ENCODE peak calls at places on chromosomes 13 and 19, in nine cellular contexts. D is fibroblast of pulmonary artery; T is CD8-positive, alpha-beta memory T cell; Q is WTC11; C is activated CD4-positive, alpha-beta T cell treated with anti-CD3 and anti-CD28 coated beads, Interleukin-2, amount 50 U/mL, for 24 hours; F is activated naive CD4-positive, alpha-beta T cell treated with anti-CD3 and anti-CD28 coated beads, Interleukin-2, amount 10 ng/mL, durations not matched to agents 7 days and 5 days; K is fibroblast of the conjunctiva; E is GM23248; I is stimulated activated CD4-positive, alpha-beta T cell treated with anti-CD3 and anti-CD28 coated beads, Interleukin-1b, Interleukin-23, amount 100 ng/mL, for 24 hours. V is an unnamed sample.

GRCh38 chr19:41064974-41065569 is 23.2 kb upstream of the CYP2A13 start:
- DNase-seq in Q (no peak), D (peak; percentile 46), K (peak; percentile 16), C (no peak), E (peak; percentile 34), T (no peak), I (no peak), F (no peak), V (no peak)

GRCh38 chr19:37699057-37699456 is 20.5 kb downstream of the ZNF607 start:
- DNase-seq in D (no peak), K (no peak), E (no peak), T (no peak), I (no peak), F (no peak), Q (no peak), C (no peak), V (no peak)

GRCh38 chr19:17079710-17080440 is 4.3 kb downstream of the MYO9B start:
- DNase-seq in F (peak; percentile 70), T (peak; percentile 51), Q (no peak), I (peak; percentile 65), K (peak; percentile 95), C (peak; percentile 53), E (peak; percentile 100), D (peak; percentile 98), V (peak; percentile 92)

GRCh38 chr13:67416047-67416925 is 186.2 kb upstream of the PCDH9 start:
- DNase-seq in C (no peak), I (no peak), E (peak; percentile 24), F (no peak), T (no peak), D (peak; percentile 63), Q (peak; percentile 79), K (peak; percentile 16), V (no peak)

GRCh38 chr13:77565635-77566034 is 30.1 kb downstream of the SCEL start:
- DNase-seq in T (no peak), Q (no peak), I (no peak), C (no peak), K (peak; percentile 14), D (peak; percentile 61), F (no peak), E (peak; percentile 65), V (peak; percentile 86)

GRCh38 chr19:27765397-27765796 is 1447.6 kb downstream of the UQCRFS1 start:
- DNase-seq in C (no peak), T (no peak), E (no peak), Q (no peak), F (no peak), D (no peak), I (no peak), K (no peak), V (no peak)

GRCh38 chr13:38430761-38431160 is 81.1 kb downstream of the UFM1 start:
- DNase-seq in K (no peak), C (no peak), I (no peak), D (no peak), F (no peak), T (no peak), E (peak; percentile 53), Q (no peak), V (no peak)

GRCh38 chr13:22278336-22278929 is 607.6 kb downstream of the FGF9 start:
- DNase-seq in K (no peak), E (peak; percentile 58), Q (peak; percentile 64), I (peak; percentile 52), D (no peak), C (peak; percentile 37), F (peak; percentile 74), T (peak; percentile 49), V (peak; percentile 45)

GRCh38 chr19:8208119-8208709 is 956 bp upstream of the CERS4 start:
- DNase-seq in E (no peak), C (no peak), T (no peak), K (no peak), F (peak; percentile 23), I (no peak), D (no peak), Q (peak; percentile 47), V (peak; percentile 83)

GRCh38 chr19:18274776-18275356 is 614 bp upstream of the IQCN start:
- DNase-seq in D (peak; percentile 87), T (no peak), Q (no peak), E (peak; percentile 96), F (no peak), I (no peak), C (no peak), K (peak; percentile 79), V (peak; percentile 78)

GRCh38 chr13:26985285-26985878 is 186.2 kb downstream of the USP12 start:
- DNase-seq in C (peak; percentile 27), E (peak; percentile 86), K (peak; percentile 73), Q (peak; percentile 64), T (peak; percentile 40), D (peak; percentile 90), F (peak; percentile 81), I (peak; percentile 57), V (peak; percentile 89)

GRCh38 chr13:113178070-113178895 is 19.8 kb downstream of the PROZ start:
- DNase-seq in C (no peak), Q (no peak), E (peak; percentile 85), K (peak; percentile 82), T (no peak), F (no peak), I (no peak), D (peak; percentile 89), V (no peak)

GRCh38 chr13:75430618-75431209 is 51.3 kb downstream of the TBC1D4 start:
- DNase-seq in C (no peak), F (no peak), K (no peak), I (no peak), T (no peak), Q (no peak), E (no peak), D (no peak), V (no peak)

GRCh38 chr13:44013666-44014291 is 134.1 kb downstream of the LACC1 start:
- DNase-seq in K (peak; percentile 22), I (no peak), E (peak; percentile 61), Q (no peak), F (no peak), T (no peak), C (no peak), D (peak; percentile 66), V (peak; percentile 71)

GRCh38 chr13:95920485-95920884 is 132.7 kb downstream of the UGGT2 start:
- DNase-seq in C (no peak), E (no peak), K (no peak), I (no peak), D (no peak), Q (no peak), F (no peak), T (no peak), V (no peak)

GRCh38 chr19:45091031-45091918 is 1.7 kb upstream of the PPP1R37 start:
- DNase-seq in D (peak; percentile 100), I (peak; percentile 93), F (peak; percentile 97), C (peak; percentile 77), Q (peak; percentile 99), K (peak; percentile 97), T (peak; percentile 93), E (peak; percentile 99), V (peak; percentile 99)

GRCh38 chr13:114112231-114112825 is 20.1 kb downstream of the RASA3 start:
- DNase-seq in D (no peak), I (no peak), K (no peak), Q (peak; percentile 41), T (no peak), E (no peak), C (no peak), F (no peak), V (no peak)

GRCh38 chr13:85725433-85725832 is 73.8 kb downstream of the SLITRK6 start:
- DNase-seq in E (no peak), Q (no peak), I (no peak), C (no peak), F (no peak), K (no peak), T (no peak), D (no peak), V (no peak)

GRCh38 chr13:34748078-34748477 is 194.0 kb upstream of the NBEA start:
- DNase-seq in E (peak; percentile 64), D (peak; percentile 99), Q (no peak), I (no peak), F (no peak), K (no peak), C (no peak), T (no peak), V (peak; percentile 28)

GRCh38 chr13:113116871-113117271 is 5.7 kb upstream of the F10 start:
- DNase-seq in Q (no peak), T (no peak), D (no peak), F (peak; percentile 4), C (no peak), K (no peak), I (no peak), E (no peak), V (no peak)

GRCh38 chr19:34173145-34173956 is 1.0 kb downstream of the LSM14A start:
- DNase-seq in E (peak; percentile 42), T (no peak), C (peak; percentile 2), I (peak; percentile 8), F (no peak), D (peak; percentile 55), K (no peak), Q (peak; percentile 59), V (peak; percentile 29)

GRCh38 chr13:46127336-46128023 is 22.6 kb upstream of the CPB2 start:
- DNase-seq in T (no peak), K (no peak), F (no peak), I (no peak), C (no peak), E (no peak), Q (no peak), D (no peak), V (no peak)

GRCh38 chr19:18029617-18030338 is 21.8 kb downstream of the ARRDC2 start:
- DNase-seq in C (no peak), F (no peak), E (peak; percentile 23), Q (no peak), D (peak; percentile 36), T (no peak), K (no peak), I (no peak), V (peak; percentile 80)

GRCh38 chr19:45047188-45047797 is 8.4 kb downstream of the CLASRP start:
- DNase-seq in I (no peak), F (no peak), D (no peak), K (no peak), Q (no peak), T (no peak), E (no peak), C (no peak), V (peak; percentile 22)

GRCh38 chr19:58154287-58154678 is 3.7 kb upstream of the ZNF329 start:
- DNase-seq in E (peak; percentile 75), Q (peak; percentile 13), T (no peak), K (peak; percentile 33), F (no peak), C (no peak), D (peak; percentile 57), I (no peak), V (peak; percentile 11)

GRCh38 chr19:4284176-4284958 is 5.3 kb downstream of the SHD start:
- DNase-seq in E (peak; percentile 27), D (no peak), F (no peak), T (no peak), I (no peak), C (no peak), K (no peak), Q (peak; percentile 91), V (no peak)

GRCh38 chr19:16366433-16367268 is 42.0 kb downstream of the KLF2 start:
- DNase-seq in K (no peak), C (no peak), D (no peak), F (peak; percentile 66), I (no peak), E (no peak), T (no peak), Q (no peak), V (peak; percentile 63)

GRCh38 chr19:6261883-6262282 is 17.9 kb downstream of the MLLT1 start:
- DNase-seq in I (no peak), C (no peak), F (no peak), Q (no peak), D (no peak), T (no peak), E (no peak), K (no peak), V (no peak)

GRCh38 chr19:41027273-41027967 is 36.3 kb downstream of the CYP2B6 start:
- DNase-seq in I (no peak), K (no peak), T (no peak), Q (no peak), C (no peak), F (no peak), E (no peak), D (no peak), V (no peak)

GRCh38 chr19:49216076-49216475 is 58.5 kb downstream of the TRPM4 start:
- DNase-seq in Q (no peak), F (no peak), T (no peak), I (no peak), E (peak; percentile 58), D (peak; percentile 26), K (no peak), C (no peak), V (no peak)

GRCh38 chr13:93227906-93228801 is 1.5 kb downstream of the GPC6 start:
- DNase-seq in E (peak; percentile 90), T (no peak), I (no peak), F (no peak), D (peak; percentile 92), C (no peak), K (peak; percentile 80), Q (peak; percentile 79), V (peak; percentile 35)

V was measured in pons.